ENCODE peak calls at places on chromosome 16, in nine cellular contexts. N is fibroblast of lung, B is tibial nerve, C is right lobe of liver, W is Calu3, H is endothelial cell, E is MM.1S, F is sigmoid colon, Y is BE2C. L is an unnamed sample.

GRCh38 chr16:75379339-75379738 is 54.0 kb downstream of the CFDP1 start:
- DNase-seq in F (no peak), C (no peak), H (no peak), E (no peak), W (no peak), N (no peak), Y (no peak), B (no peak), L (no peak)

GRCh38 chr16:87366288-87366687 is 17.3 kb downstream of the FBXO31 start:
- DNase-seq in E (no peak), B (no peak), C (no peak), W (no peak), H (no peak), N (no peak), F (no peak), Y (no peak), L (no peak)

GRCh38 chr16:48500981-48501380 is 109.0 kb downstream of the N4BP1 start:
- DNase-seq in H (no peak), F (no peak), E (no peak), B (no peak), W (no peak), N (no peak), Y (no peak), C (no peak), L (no peak)

GRCh38 chr16:62035115-62036092 is 834 bp downstream of the CDH8 start:
- DNase-seq in C (no peak), H (peak), F (no peak), Y (no peak), E (no peak), W (no peak), N (no peak), B (no peak), L (peak)

GRCh38 chr16:50697881-50698767 is 4.7 kb downstream of the NOD2 start:
- DNase-seq in E (peak), H (no peak), W (peak), C (peak), N (peak), B (no peak), Y (no peak), F (no peak), L (peak)

GRCh38 chr16:67177743-67178699 is 5.7 kb downstream of the MATCAP1 start:
- DNase-seq in F (peak), H (no peak), C (peak), B (no peak), N (peak), W (peak), Y (peak), E (peak), L (no peak)

GRCh38 chr16:10945065-10945787 is 862 bp downstream of the CLEC16A start:
- DNase-seq in C (no peak), W (no peak), F (no peak), E (peak), B (no peak), N (no peak), Y (no peak), H (no peak), L (no peak)

GRCh38 chr16:54690710-54691109 is 240.0 kb upstream of the IRX5 start:
- DNase-seq in Y (no peak), E (no peak), H (no peak), B (no peak), F (no peak), C (no peak), W (no peak), N (no peak), L (no peak)

GRCh38 chr16:87970206-87970605 is 19.0 kb downstream of the BANP start:
- DNase-seq in N (peak), W (no peak), F (no peak), Y (no peak), B (no peak), C (no peak), H (no peak), E (no peak), L (no peak)

GRCh38 chr16:62678796-62679195 is 642.6 kb upstream of the CDH8 start:
- DNase-seq in F (no peak), H (no peak), B (no peak), N (no peak), C (no peak), E (no peak), W (no peak), Y (no peak), L (no peak)

GRCh38 chr16:1964046-1964505 is 550 bp downstream of the RPS2 start:
- DNase-seq in Y (no peak), N (no peak), E (no peak), H (peak), B (no peak), C (no peak), F (no peak), W (no peak), L (no peak)

GRCh38 chr16:15961060-15961511 is 11.7 kb downstream of the ABCC1 start:
- DNase-seq in H (no peak), N (peak), C (no peak), Y (no peak), E (peak), W (no peak), B (no peak), F (no peak), L (peak)

GRCh38 chr16:4370570-4371480 is 823 bp upstream of the VASN start:
- DNase-seq in W (no peak), H (no peak), C (no peak), N (peak), B (peak), F (peak), E (no peak), Y (peak), L (no peak)

GRCh38 chr16:80852261-80852872 is 48.0 kb upstream of the CDYL2 start:
- DNase-seq in F (no peak), E (peak), N (peak), W (peak), Y (peak), B (no peak), H (peak), C (no peak), L (peak)

GRCh38 chr16:73389075-73389474 is 341.1 kb upstream of the ZFHX3 start:
- DNase-seq in B (no peak), C (no peak), E (no peak), F (no peak), W (no peak), H (no peak), N (no peak), Y (no peak), L (no peak)

GRCh38 chr16:3195975-3196374 is 8.0 kb downstream of the OR1F1 start:
- DNase-seq in B (no peak), H (no peak), Y (no peak), F (no peak), W (no peak), C (no peak), E (no peak), N (no peak), L (no peak)

GRCh38 chr16:77435240-77435819 is 496 bp upstream of the ADAMTS18 start:
- DNase-seq in E (no peak), N (no peak), F (no peak), C (no peak), W (no peak), H (peak), B (no peak), Y (no peak), L (no peak)

GRCh38 chr16:11698271-11698689 is 30.0 kb downstream of the SNN start:
- DNase-seq in F (no peak), W (no peak), B (no peak), C (peak), Y (no peak), N (peak), H (no peak), E (no peak), L (no peak)

GRCh38 chr16:64280317-64280716 is 841.5 kb downstream of the CDH11 start:
- DNase-seq in W (no peak), C (no peak), F (no peak), Y (peak), H (no peak), B (no peak), N (no peak), E (no peak), L (no peak)

GRCh38 chr16:23064642-23065041 is 84.6 kb downstream of the USP31 start:
- DNase-seq in B (no peak), N (no peak), C (no peak), E (no peak), W (no peak), H (no peak), F (no peak), Y (no peak), L (no peak)

GRCh38 chr16:72285728-72286127 is 113.8 kb upstream of the PMFBP1 start:
- DNase-seq in B (no peak), E (no peak), C (no peak), Y (no peak), N (peak), W (no peak), F (no peak), H (no peak), L (no peak)

GRCh38 chr16:28829747-28830146 is 6.9 kb downstream of the ATXN2L start:
- DNase-seq in N (no peak), F (no peak), B (no peak), C (no peak), W (no peak), H (no peak), Y (no peak), E (no peak), L (no peak)

GRCh38 chr16:1345087-1345486 is 6.6 kb downstream of the TSR3 start:
- DNase-seq in F (no peak), Y (no peak), N (no peak), E (no peak), C (no peak), H (no peak), W (no peak), B (no peak), L (no peak)

GRCh38 chr16:16159662-16160061 is 63.6 kb downstream of the ABCC6 start:
- DNase-seq in N (no peak), F (no peak), B (no peak), Y (no peak), W (no peak), C (no peak), E (no peak), H (no peak), L (no peak)

GRCh38 chr16:87303962-87304521 is 13.2 kb downstream of the C16orf95 start:
- DNase-seq in H (no peak), Y (no peak), C (no peak), F (no peak), B (no peak), E (no peak), N (no peak), W (no peak), L (no peak)

GRCh38 chr16:15820837-15821236 is 36.0 kb downstream of the MYH11 start:
- DNase-seq in F (peak), B (no peak), N (no peak), C (no peak), H (no peak), Y (no peak), W (no peak), E (no peak), L (no peak)

GRCh38 chr16:66389256-66390175 is 23.0 kb downstream of the CDH5 start:
- DNase-seq in B (no peak), N (no peak), Y (no peak), E (no peak), W (no peak), H (no peak), F (peak), C (no peak), L (no peak)

GRCh38 chr16:54484700-54485099 is 198.1 kb upstream of the IRX3 start:
- DNase-seq in N (no peak), F (no peak), W (no peak), Y (no peak), H (no peak), C (no peak), E (no peak), B (no peak), L (no peak)

DNA sequence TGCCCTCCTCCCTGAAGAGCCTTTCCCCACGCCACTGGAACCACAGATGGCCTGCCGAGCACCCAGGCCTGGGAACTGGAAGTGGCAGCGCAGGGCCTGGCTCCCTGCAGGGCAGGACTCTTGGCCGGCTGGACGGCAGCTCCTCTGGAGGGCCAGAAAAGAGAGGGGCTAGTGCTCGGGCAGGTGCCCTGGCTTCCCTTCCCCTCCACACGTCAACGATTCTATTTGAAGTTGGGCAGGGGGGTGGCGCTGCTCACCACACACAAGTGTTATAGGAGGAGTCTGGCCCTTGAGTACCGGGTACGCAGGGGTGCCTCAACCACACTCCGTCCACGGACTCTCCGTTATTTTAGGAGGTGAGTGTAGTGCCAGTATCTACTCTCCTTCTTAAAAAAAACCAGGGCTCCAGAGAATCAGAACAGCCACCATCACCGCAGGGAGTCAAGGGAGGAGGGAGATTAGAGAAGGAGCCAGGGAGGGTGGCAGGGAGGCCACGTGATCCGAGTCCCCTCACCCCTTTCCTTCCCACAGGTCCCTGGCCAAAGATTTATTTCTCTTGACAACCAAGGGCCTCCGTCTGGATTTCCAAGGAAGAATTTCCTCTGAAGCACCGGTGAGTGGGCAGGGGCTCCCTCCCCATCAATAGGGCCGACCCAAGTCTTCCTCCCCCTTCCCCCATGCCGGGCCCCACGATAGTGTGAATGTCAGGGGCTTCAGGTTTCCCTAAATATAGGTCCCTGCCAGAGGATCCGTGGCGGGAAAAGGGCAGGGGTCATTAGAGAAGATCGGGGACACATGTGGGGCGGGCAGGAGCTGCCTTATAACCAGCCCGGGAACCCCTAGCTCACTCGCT is 1.4 kb upstream of the ALDOA start:
- DNase-seq in H (peak), F (peak), Y (peak), E (peak), B (peak), C (peak), N (peak), W (peak), L (peak)
- TF ChIP-seq CTCF in H (no peak), F (peak), Y (peak), E (peak), B (peak), C (peak), N (peak), W (no peak), L (peak)

GRCh38 chr16:85330694-85331188 is 218.5 kb upstream of the CIBAR2 start:
- DNase-seq in B (no peak), C (no peak), W (peak), H (peak), N (peak), F (no peak), Y (peak), E (peak), L (peak)
- TF ChIP-seq CTCF in B (no peak), C (peak), W (peak), H (peak), N (peak), F (peak), Y (peak), E (peak), L (no peak)

DNA sequence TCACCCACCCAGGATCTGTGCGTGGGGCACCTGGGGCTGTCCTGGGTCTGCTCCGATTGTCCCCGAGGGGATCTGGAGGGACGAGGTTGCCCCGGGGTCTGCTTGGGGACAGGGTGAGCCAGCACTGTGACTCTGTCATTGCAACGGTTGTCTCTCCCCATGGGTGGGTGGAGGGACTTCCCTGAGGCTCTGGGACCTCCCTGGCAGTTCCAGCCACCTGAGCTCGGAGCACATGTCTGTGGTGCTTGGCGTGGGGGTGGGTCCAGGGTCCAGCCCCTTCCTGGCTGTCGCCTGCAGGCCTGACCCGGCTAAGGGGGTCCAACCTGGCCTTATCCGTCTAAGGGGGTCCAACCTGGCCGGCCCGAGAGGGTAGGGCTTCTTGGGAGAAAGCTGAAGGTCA is 8.5 kb upstream of the CBFA2T3 start:
- DNase-seq in Y (no peak), F (no peak), W (no peak), C (no peak), B (no peak), E (no peak), N (no peak), H (no peak), L (peak)
- TF ChIP-seq CTCF in Y (no peak), F (no peak), W (no peak), C (no peak), B (no peak), E (no peak), N (no peak), H (no peak), L (no peak)

DNA sequence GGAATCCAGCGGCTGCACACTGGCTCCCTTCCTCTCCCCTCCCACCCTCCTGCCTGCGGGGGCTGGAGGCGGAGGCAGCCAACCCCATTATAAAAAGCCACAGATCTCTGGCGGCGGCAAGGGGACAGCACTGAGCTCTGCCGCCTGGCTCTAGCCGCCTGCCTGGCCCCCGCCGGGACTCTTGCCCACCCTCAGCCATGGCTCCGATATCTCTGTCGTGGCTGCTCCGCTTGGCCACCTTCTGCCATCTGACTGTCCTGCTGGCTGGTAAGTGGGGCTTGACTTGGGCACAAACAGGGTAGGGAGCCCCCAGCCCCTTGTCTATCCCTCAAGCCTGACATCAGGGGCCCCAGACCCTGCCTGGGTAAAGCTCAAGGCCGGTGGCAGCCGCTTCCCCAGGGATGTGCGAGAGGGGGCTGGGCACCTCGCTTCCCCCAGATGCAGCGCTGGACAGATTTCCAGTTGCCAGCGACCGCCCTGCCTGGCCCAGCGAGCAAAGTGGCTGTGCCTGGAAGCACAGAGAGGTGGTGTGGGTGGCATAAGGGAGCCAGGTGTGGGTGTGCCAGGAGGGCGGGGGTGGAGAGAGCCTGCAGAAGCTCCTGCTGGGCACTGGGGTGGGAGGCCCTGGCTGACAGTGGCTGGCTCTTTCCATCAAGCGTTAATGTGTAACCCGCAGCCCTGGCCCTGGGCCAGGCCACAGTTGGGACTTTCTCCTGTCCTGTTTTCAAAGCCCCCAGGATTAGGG is at the start of gene CX3CL1:
- DNase-seq in W (peak), N (peak), E (no peak), Y (peak), F (peak), C (peak), B (no peak), H (peak), L (no peak)
- TF ChIP-seq CTCF in W (no peak), N (no peak), E (no peak), Y (peak), F (no peak), C (no peak), B (no peak), H (no peak), L (no peak)

GRCh38 chr16:89853306-89853993 is 19.9 kb upstream of the TCF25 start:
- DNase-seq in F (no peak), B (no peak), Y (no peak), E (no peak), W (no peak), H (no peak), C (peak), N (no peak), L (no peak)
- TF ChIP-seq CTCF in F (no peak), B (no peak), Y (no peak), E (no peak), W (no peak), H (no peak), C (no peak), N (no peak), L (no peak)

DNA sequence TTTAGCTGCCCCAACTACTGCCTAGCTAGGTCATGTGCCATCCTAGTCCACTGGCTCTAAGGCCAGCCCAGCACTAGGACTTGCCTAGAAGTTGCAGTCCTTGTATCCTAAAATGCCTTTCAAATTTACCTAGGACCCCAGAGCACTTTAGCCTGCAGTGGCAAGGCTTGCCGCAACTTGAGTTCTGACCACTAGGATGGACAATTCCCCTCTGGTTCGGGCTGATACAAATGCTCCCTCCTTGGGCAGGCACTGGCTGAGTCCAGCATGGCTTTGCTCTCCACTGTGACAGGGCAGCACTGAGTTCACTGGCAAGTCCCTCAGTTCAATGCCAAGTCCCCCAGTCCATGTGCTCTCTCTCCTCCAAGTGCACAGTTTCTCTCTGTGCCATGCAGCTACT is 9.9 kb upstream of the TMEM219 start:
- DNase-seq in B (no peak), E (no peak), Y (no peak), N (no peak), H (no peak), F (no peak), W (no peak), C (no peak), L (no peak)
- TF ChIP-seq CTCF in B (no peak), E (no peak), Y (no peak), N (no peak), H (no peak), F (no peak), W (no peak), C (no peak), L (no peak)

L was measured in GM13976.